ENCODE peak calls at places on chromosomes 5 and 9, in eight cellular contexts. E is fibroblast of pulmonary artery, L is WERI-Rb-1, V is tibial nerve, F is kidney epithelial cell, W is choroid plexus epithelial cell, P is foreskin fibroblast, Q is AG04450. H is an unnamed sample.

GRCh38 chr5:42824347-42824976 is 12.8 kb upstream of the SELENOP start:
- DNase-seq in W (no peak), E (no peak), Q (no peak), L (no peak), V (no peak), P (no peak), F (no peak), H (no peak)

GRCh38 chr9:124708633-124709032 is 62.5 kb downstream of the NR6A1 start:
- DNase-seq in V (no peak), E (no peak), Q (no peak), F (peak), P (peak), L (peak), W (peak), H (no peak)

GRCh38 chr9:135077497-135078200 is 9.8 kb upstream of the OLFM1 start:
- DNase-seq in W (peak), F (no peak), Q (no peak), E (peak), L (peak), P (no peak), V (no peak), H (no peak)

GRCh38 chr5:181204561-181205401 is at the start of gene TRIM7:
- DNase-seq in Q (no peak), F (no peak), L (no peak), P (peak), V (no peak), E (no peak), W (no peak), H (no peak)

GRCh38 chr5:122458278-122458872 is 146.3 kb downstream of the SNCAIP start:
- DNase-seq in L (peak), Q (no peak), F (no peak), W (peak), P (peak), E (peak), V (no peak), H (no peak)

GRCh38 chr9:128838338-128838737 is 8.7 kb upstream of the SPOUT1 start:
- DNase-seq in W (no peak), P (no peak), E (no peak), V (no peak), L (no peak), F (no peak), Q (no peak), H (no peak)

GRCh38 chr5:14699159-14699558 is 34.6 kb downstream of the OTULIN start:
- DNase-seq in E (no peak), W (no peak), P (no peak), L (no peak), V (no peak), Q (no peak), F (no peak), H (no peak)

GRCh38 chr5:3343911-3344310 is 251.7 kb upstream of the IRX1 start:
- DNase-seq in F (no peak), L (no peak), P (no peak), Q (no peak), E (no peak), W (no peak), V (no peak), H (no peak)

GRCh38 chr5:10387690-10388089 is 34.2 kb downstream of the MARCHF6 start:
- DNase-seq in V (no peak), W (peak), P (peak), F (no peak), Q (peak), E (peak), L (no peak), H (no peak)

GRCh38 chr9:134709512-134710270 is 68.1 kb downstream of the COL5A1 start:
- DNase-seq in V (peak), P (no peak), F (no peak), E (peak), L (no peak), Q (no peak), W (peak), H (no peak)

GRCh38 chr5:124546643-124547042 is 199.8 kb downstream of the ZNF608 start:
- DNase-seq in L (no peak), P (no peak), F (peak), W (peak), E (peak), V (no peak), Q (peak), H (no peak)

GRCh38 chr9:92728831-92729734 is 35.5 kb downstream of the BICD2 start:
- DNase-seq in E (no peak), L (peak), P (no peak), F (no peak), Q (no peak), W (peak), V (no peak), H (no peak)
- H3K4me3 ChIP-seq in E (no peak), L (no peak), P (no peak), F (no peak), Q (no peak), W (no peak), V (no peak), H (no peak)

GRCh38 chr5:37834542-37835399 is 5.1 kb downstream of the GDNF start:
- DNase-seq in F (no peak), P (no peak), W (no peak), V (no peak), L (no peak), Q (no peak), E (no peak), H (no peak)
- TF ChIP-seq CTCF in F (peak), P (no peak), W (peak), V (no peak), L (no peak), Q (no peak), E (no peak), H (no peak)

GRCh38 chr5:130871346-130872086 is 293.5 kb downstream of the HINT1 start:
- DNase-seq in L (peak), W (peak), Q (no peak), E (peak), V (peak), F (no peak), P (peak), H (no peak)
- H3K4me3 ChIP-seq in L (no peak), W (no peak), Q (no peak), E (no peak), V (no peak), F (no peak), P (no peak), H (no peak)

DNA sequence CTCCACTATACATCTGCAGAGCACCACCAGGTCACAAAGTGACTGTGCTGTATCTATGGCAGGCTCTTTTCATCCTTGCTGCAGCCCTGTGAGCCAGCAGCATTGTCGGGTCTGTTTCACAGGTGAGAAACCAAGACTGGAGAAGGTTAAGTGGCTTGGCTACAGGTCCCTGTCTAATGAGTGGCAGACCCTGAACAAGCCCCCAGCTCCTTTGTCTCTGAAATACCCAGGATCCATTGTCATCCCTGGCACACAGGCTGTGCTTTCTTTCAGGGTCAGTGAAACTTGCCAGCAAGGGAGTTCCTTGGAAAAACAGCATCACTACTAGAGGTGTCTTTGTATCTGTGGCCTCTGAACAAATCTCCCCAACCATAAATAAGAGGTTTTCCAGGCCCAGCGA is 27.6 kb upstream of the CXCL14 start:
- DNase-seq in E (no peak), P (no peak), W (no peak), Q (no peak), F (no peak), L (no peak), V (no peak), H (no peak)
- TF ChIP-seq CTCF in E (no peak), P (no peak), W (no peak), Q (no peak), F (no peak), L (no peak), V (no peak), H (no peak)

DNA sequence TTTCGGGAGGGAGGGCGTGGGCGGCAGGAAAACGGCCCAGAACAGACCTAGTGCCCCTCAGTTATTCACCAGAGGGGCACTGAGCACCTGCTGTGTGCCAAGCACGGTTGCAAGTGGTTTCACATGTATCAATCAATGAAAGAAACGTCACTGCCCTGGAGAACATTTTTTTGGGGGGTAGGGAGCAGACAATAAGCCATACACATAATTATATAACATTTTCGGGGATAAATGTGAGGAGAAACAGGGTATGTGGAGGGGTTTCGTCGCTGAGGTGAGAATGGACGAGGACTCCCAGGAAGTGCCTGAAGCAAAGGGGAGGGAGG is 444 bp upstream of the ZNF354A start:
- DNase-seq in V (no peak), F (no peak), P (no peak), W (no peak), Q (no peak), E (no peak), L (no peak), H (no peak)
- H3K4me3 ChIP-seq in V (peak), F (no peak), P (peak), W (peak), Q (peak), E (no peak), L (no peak), H (peak)

GRCh38 chr5:107320851-107321250 is 349.9 kb downstream of the EFNA5 start:
- DNase-seq in P (no peak), L (no peak), F (no peak), V (no peak), Q (no peak), E (peak), W (no peak), H (no peak)
- TF ChIP-seq CTCF in P (no peak), L (no peak), F (no peak), V (no peak), Q (no peak), E (no peak), W (no peak), H (no peak)

GRCh38 chr5:143145388-143145787 is 258.1 kb downstream of the NR3C1 start:
- DNase-seq in P (no peak), Q (no peak), F (no peak), W (no peak), E (no peak), L (no peak), V (no peak), H (no peak)
- H3K4me3 ChIP-seq in P (no peak), Q (no peak), F (no peak), W (no peak), E (no peak), L (no peak), V (no peak), H (no peak)

GRCh38 chr5:167888395-167888794 is 403.1 kb upstream of the WWC1 start:
- DNase-seq in E (no peak), L (no peak), F (peak), P (no peak), W (no peak), V (no peak), Q (no peak), H (no peak)
- TF ChIP-seq CTCF in E (no peak), L (no peak), F (peak), P (no peak), W (peak), V (no peak), Q (no peak), H (no peak)

H was measured in AG04449.